ENCODE peak calls at places on chromosomes 11 and 22, in eight cellular contexts. I, L, H, G, Q, P, N and C are unnamed samples.

GRCh38 chr11:12771875-12772274 is 97.7 kb downstream of the TEAD1 start:
- DNase-seq in H (no peak), N (no peak), G (no peak), L (no peak), P (no peak), I (no peak), Q (no peak), C (no peak)

GRCh38 chr11:38046571-38047135 is 1448.6 kb upstream of the RAG2 start:
- DNase-seq in I (no peak), L (no peak), H (no peak), Q (no peak), G (no peak), N (no peak), P (no peak), C (no peak)

GRCh38 chr11:17635551-17635938 is 83.8 kb upstream of the MYOD1 start:
- DNase-seq in L (no peak), I (no peak), G (no peak), H (no peak), Q (no peak), P (no peak), N (no peak), C (no peak)

GRCh38 chr11:116062526-116063171 is 558.4 kb upstream of the CADM1 start:
- DNase-seq in G (no peak), I (no peak), H (no peak), N (no peak), L (no peak), Q (peak), P (no peak), C (no peak)

GRCh38 chr22:24208012-24208749 is 26.9 kb downstream of the SUSD2 start:
- DNase-seq in L (peak), G (peak), N (no peak), I (no peak), H (no peak), Q (no peak), P (no peak), C (no peak)

GRCh38 chr11:113519989-113520613 is 44.9 kb upstream of the DRD2 start:
- DNase-seq in G (no peak), L (no peak), N (no peak), I (no peak), H (no peak), P (no peak), Q (no peak), C (no peak)

GRCh38 chr11:59102259-59102765 is 4.7 kb upstream of the FAM111B start:
- DNase-seq in G (peak), P (peak), Q (peak), L (peak), I (peak), N (peak), H (peak), C (peak)

GRCh38 chr11:94652735-94653284 is 85.6 kb downstream of the PIWIL4 start:
- DNase-seq in P (no peak), Q (no peak), L (no peak), G (no peak), N (no peak), H (no peak), I (no peak), C (no peak)

GRCh38 chr11:35725880-35726279 is 63.3 kb downstream of the TRIM44 start:
- DNase-seq in Q (no peak), G (peak), P (no peak), L (no peak), H (no peak), I (no peak), N (no peak), C (no peak)

GRCh38 chr11:106160494-106160893 is 83.0 kb downstream of the AASDHPPT start:
- DNase-seq in H (no peak), G (no peak), Q (no peak), N (no peak), L (no peak), P (no peak), I (no peak), C (no peak)

GRCh38 chr11:12983331-12983730 is 25.8 kb upstream of the RASSF10 start:
- DNase-seq in H (no peak), Q (no peak), G (no peak), N (no peak), L (no peak), I (no peak), P (no peak), C (no peak)

GRCh38 chr11:24870048-24870447 is 373.2 kb downstream of the LUZP2 start:
- DNase-seq in N (no peak), Q (no peak), G (no peak), P (no peak), L (no peak), I (no peak), H (no peak), C (no peak)

GRCh38 chr11:12508151-12508740 is 130.9 kb downstream of the PARVA start:
- DNase-seq in I (no peak), H (no peak), Q (no peak), G (peak), L (no peak), N (no peak), P (no peak), C (no peak)

GRCh38 chr11:102763440-102763839 is 17.0 kb downstream of the MMP10 start:
- DNase-seq in L (no peak), I (no peak), N (no peak), Q (no peak), H (no peak), P (no peak), G (no peak), C (no peak)

GRCh38 chr11:78961186-78961782 is 386.6 kb upstream of the NARS2 start:
- DNase-seq in P (no peak), G (peak), H (peak), Q (no peak), L (no peak), I (no peak), N (no peak), C (no peak)

GRCh38 chr11:122100222-122101080 is 15.6 kb downstream of the BLID start:
- DNase-seq in I (peak), L (peak), H (peak), N (no peak), G (peak), P (peak), Q (no peak), C (no peak)

GRCh38 chr11:127182586-127183203 is 182.1 kb upstream of the KIRREL3 start:
- DNase-seq in N (no peak), I (no peak), G (no peak), P (no peak), Q (no peak), L (no peak), H (no peak), C (no peak)

GRCh38 chr11:68441466-68442230 is 18.9 kb upstream of the PPP6R3 start:
- DNase-seq in I (peak), G (peak), L (no peak), H (peak), Q (no peak), N (no peak), P (no peak), C (no peak)

GRCh38 chr22:41992496-41992895 is 6.1 kb upstream of the WBP2NL start:
- DNase-seq in G (no peak), I (no peak), Q (no peak), N (no peak), L (no peak), P (no peak), H (no peak), C (no peak)

GRCh38 chr22:24181088-24181995 is at the start of gene SUSD2:
- DNase-seq in H (peak), N (no peak), P (peak), G (no peak), L (no peak), Q (no peak), I (peak), C (peak)

GRCh38 chr22:19621372-19622060 is 92.8 kb upstream of the SEPTIN5 start:
- DNase-seq in H (peak), P (no peak), L (no peak), N (no peak), I (no peak), G (no peak), Q (no peak), C (no peak)
- H3K4me3 ChIP-seq in H (peak), P (no peak), L (no peak), N (no peak), I (no peak), G (no peak), Q (no peak), C (no peak)

GRCh38 chr11:64340671-64341335 is 799 bp downstream of the CCDC88B start:
- DNase-seq in P (peak), L (no peak), G (no peak), I (peak), N (peak), H (peak), Q (peak), C (peak)
- H3K4me3 ChIP-seq in P (peak), L (peak), G (no peak), I (no peak), N (peak), H (peak), Q (peak), C (peak)

GRCh38 chr11:2106583-2107209 is 32.5 kb downstream of the IGF2 start:
- DNase-seq in G (no peak), P (no peak), H (no peak), N (no peak), I (no peak), L (no peak), Q (no peak), C (no peak)
- H3K4me3 ChIP-seq in G (no peak), P (no peak), H (no peak), N (no peak), I (no peak), L (no peak), Q (no peak), C (no peak)

GRCh38 chr22:45645150-45645525 is 26.5 kb upstream of the ATXN10 start:
- DNase-seq in Q (no peak), N (no peak), I (no peak), H (no peak), L (no peak), G (no peak), P (no peak), C (no peak)
- H3K4me3 ChIP-seq in Q (no peak), N (no peak), I (no peak), H (no peak), L (no peak), G (no peak), P (no peak), C (no peak)

DNA sequence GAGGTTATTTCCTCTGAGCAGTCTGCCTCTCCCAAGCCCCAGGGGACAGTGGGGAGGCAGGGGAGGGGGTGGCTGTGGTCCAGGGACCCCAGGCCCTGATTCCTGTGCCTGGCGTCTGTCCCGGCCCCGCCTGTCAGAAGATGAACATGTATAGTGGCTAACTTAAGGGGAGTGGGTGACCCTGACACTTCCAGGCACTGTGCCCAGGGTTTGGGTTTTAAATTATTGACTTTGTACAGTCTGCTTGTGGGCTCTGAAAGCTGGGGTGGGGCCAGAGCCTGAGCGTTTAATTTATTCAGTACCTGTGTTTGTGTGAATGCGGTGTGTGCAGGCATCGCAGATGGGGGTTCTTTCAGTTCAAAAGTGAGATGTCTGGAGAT is 3.1 kb downstream of the PIM3 start:
- DNase-seq in I (no peak), N (no peak), Q (no peak), H (no peak), L (peak), P (peak), G (no peak), C (peak)
- H3K4me3 ChIP-seq in I (peak), N (no peak), Q (peak), H (no peak), L (peak), P (peak), G (no peak), C (no peak)

DNA sequence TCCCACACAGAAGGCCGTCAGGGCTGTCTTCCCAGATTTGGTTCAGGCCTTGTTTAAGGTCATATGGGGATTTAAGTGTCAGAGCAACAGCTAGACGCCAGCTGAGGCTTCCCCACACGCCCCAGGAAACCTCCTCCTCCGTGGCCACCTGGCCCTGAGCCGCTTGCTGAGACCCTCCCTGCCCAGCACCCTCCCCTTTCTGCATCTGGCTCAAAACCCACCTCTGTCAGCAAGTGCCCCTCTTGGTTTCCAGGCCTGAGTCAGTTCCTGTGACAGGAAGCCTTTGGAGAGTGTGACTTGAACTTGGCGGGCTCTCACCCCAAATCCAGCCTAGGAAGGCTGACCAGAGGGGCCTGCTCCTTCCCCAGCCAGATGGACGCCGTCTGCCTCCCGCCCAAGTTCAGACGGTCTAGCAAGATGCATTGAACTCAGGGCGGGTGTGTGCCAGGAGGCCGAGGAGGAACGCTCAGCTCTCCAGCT is 563 bp downstream of the FXYD2 start:
- DNase-seq in G (peak), N (no peak), P (peak), I (no peak), H (no peak), L (peak), Q (no peak), C (no peak)
- H3K4me3 ChIP-seq in G (no peak), N (no peak), P (no peak), I (peak), H (no peak), L (no peak), Q (no peak), C (no peak)

GRCh38 chr11:64559351-64560138 is 31.5 kb upstream of the SLC22A12 start:
- DNase-seq in N (no peak), P (no peak), H (no peak), G (no peak), L (peak), Q (no peak), I (peak), C (no peak)

GRCh38 chr11:64560139-64560771 is 30.8 kb upstream of the SLC22A12 start:
- DNase-seq in N (no peak), H (no peak), G (no peak), I (peak), P (no peak), L (no peak), Q (no peak), C (no peak)

GRCh38 chr11:64560941-64561340 is 30.1 kb upstream of the SLC22A12 start:
- DNase-seq in I (peak), P (no peak), G (no peak), L (peak), H (no peak), Q (no peak), N (no peak), C (no peak)

GRCh38 chr11:64558065-64558745 is 32.8 kb upstream of the SLC22A12 start:
- DNase-seq in Q (no peak), H (peak), N (no peak), G (no peak), L (peak), P (no peak), I (peak), C (no peak)

GRCh38 chr11:64558869-64559268 is 32.2 kb upstream of the SLC22A12 start:
- DNase-seq in G (no peak), Q (no peak), L (peak), N (no peak), I (peak), P (no peak), H (no peak), C (no peak)
- H3K4me3 ChIP-seq in G (no peak), Q (no peak), L (no peak), N (no peak), I (no peak), P (no peak), H (no peak), C (no peak)